ENCODE peak calls at places on chromosome 1, in eight cellular contexts. Z is ovary, N is transverse colon, J is esophagus squamous epithelium, W is stomach, Y is body of pancreas, P is uterus, T is heart left ventricle. H is an unnamed sample.

GRCh38 chr1:194252189-194252588 is 1065.8 kb upstream of the B3GALT2 start:
- DNase-seq in P (no peak), Y (no peak), W (no peak), T (no peak), Z (no peak), N (no peak), J (no peak), H (no peak)

GRCh38 chr1:109926662-109927300 is 16.1 kb downstream of the CSF1 start:
- DNase-seq in P (no peak), N (no peak), J (no peak), T (peak), W (peak), Y (no peak), Z (no peak), H (no peak)

GRCh38 chr1:245585252-245585959 is 430.6 kb downstream of the KIF26B start:
- DNase-seq in T (no peak), N (no peak), P (no peak), Z (no peak), J (no peak), Y (no peak), W (no peak), H (no peak)

GRCh38 chr1:3349161-3349967 is 105.1 kb upstream of the ARHGEF16 start:
- DNase-seq in Y (no peak), J (no peak), T (peak), Z (no peak), N (no peak), P (no peak), W (peak), H (no peak)

GRCh38 chr1:60535713-60536112 is 462.1 kb upstream of the C1orf87 start:
- DNase-seq in W (no peak), T (no peak), P (no peak), Y (no peak), J (no peak), Z (no peak), N (no peak), H (no peak)

GRCh38 chr1:92411511-92411910 is 75.2 kb downstream of the GFI1 start:
- DNase-seq in Y (no peak), W (no peak), P (no peak), Z (no peak), T (no peak), N (peak), J (no peak), H (no peak)

GRCh38 chr1:225631041-225631663 is 21.8 kb downstream of the ENAH start:
- DNase-seq in P (no peak), N (no peak), W (no peak), T (no peak), J (no peak), Y (no peak), Z (no peak), H (no peak)

GRCh38 chr1:231139659-231140650 is 21.9 kb upstream of the TRIM67 start:
- DNase-seq in W (no peak), J (no peak), Y (peak), P (no peak), N (no peak), T (no peak), Z (no peak), H (no peak)

GRCh38 chr1:244256086-244256485 is 195.6 kb downstream of the ADSS2 start:
- DNase-seq in N (no peak), J (no peak), W (no peak), Y (no peak), Z (no peak), P (no peak), T (no peak), H (no peak)

GRCh38 chr1:43493661-43494450 is 36.8 kb upstream of the PTPRF start:
- DNase-seq in J (no peak), Z (no peak), Y (no peak), T (no peak), W (no peak), N (no peak), P (no peak), H (no peak)

GRCh38 chr1:80272495-80272894 is 1266.0 kb upstream of the ADGRL4 start:
- DNase-seq in J (no peak), Z (no peak), Y (no peak), P (no peak), W (no peak), T (no peak), N (no peak), H (no peak)

GRCh38 chr1:186059311-186059710 is 315.7 kb downstream of the TPR start:
- DNase-seq in N (no peak), Y (peak), W (no peak), J (no peak), Z (no peak), P (no peak), T (no peak), H (no peak)

GRCh38 chr1:184524248-184524647 is 137.4 kb downstream of the C1orf21 start:
- DNase-seq in N (no peak), Y (no peak), P (no peak), J (no peak), W (no peak), Z (no peak), T (no peak), H (no peak)

GRCh38 chr1:51750729-51751128 is 127.8 kb downstream of the NRDC start:
- DNase-seq in W (no peak), J (no peak), Y (no peak), Z (no peak), P (no peak), N (no peak), T (no peak), H (no peak)

GRCh38 chr1:44590475-44590874 is 83.8 kb downstream of the TMEM53 start:
- DNase-seq in Y (no peak), J (no peak), W (no peak), T (no peak), Z (no peak), P (no peak), N (no peak), H (no peak)

GRCh38 chr1:146034976-146035469 is 13.5 kb upstream of the HJV start:
- DNase-seq in W (no peak), J (no peak), P (no peak), Y (no peak), Z (no peak), T (no peak), N (no peak), H (no peak)

GRCh38 chr1:226002667-226003501 is 3.7 kb upstream of the SDE2 start:
- DNase-seq in N (peak), W (peak), J (no peak), T (peak), P (no peak), Y (peak), Z (no peak), H (peak)

GRCh38 chr1:232893481-232894313 is 56.7 kb upstream of the NTPCR start:
- DNase-seq in Y (no peak), N (no peak), J (no peak), W (no peak), T (no peak), Z (no peak), P (no peak), H (no peak)

GRCh38 chr1:63861055-63861691 is 87.4 kb downstream of the ROR1 start:
- DNase-seq in T (no peak), J (no peak), N (no peak), Y (no peak), P (no peak), W (no peak), Z (no peak), H (no peak)

GRCh38 chr1:198128528-198128927 is 28.3 kb upstream of the NEK7 start:
- DNase-seq in J (no peak), P (no peak), W (no peak), Z (no peak), Y (no peak), T (no peak), N (no peak), H (no peak)

GRCh38 chr1:16988210-16988609 is 7.8 kb upstream of the MFAP2 start:
- DNase-seq in W (no peak), J (no peak), Y (no peak), N (no peak), T (no peak), Z (no peak), P (no peak), H (no peak)

GRCh38 chr1:35049116-35049515 is 17.4 kb upstream of the ZMYM6 start:
- DNase-seq in Z (no peak), Y (no peak), W (no peak), P (no peak), J (no peak), N (no peak), T (no peak), H (no peak)

GRCh38 chr1:183635112-183635605 is 424 bp downstream of the ARPC5 start:
- DNase-seq in Z (peak), P (no peak), N (peak), J (no peak), Y (peak), W (peak), T (peak), H (peak)

GRCh38 chr1:202056644-202057334 is 46.4 kb downstream of the ELF3 start:
- DNase-seq in J (no peak), T (peak), N (peak), P (no peak), Z (no peak), Y (peak), W (peak), H (no peak)

DNA sequence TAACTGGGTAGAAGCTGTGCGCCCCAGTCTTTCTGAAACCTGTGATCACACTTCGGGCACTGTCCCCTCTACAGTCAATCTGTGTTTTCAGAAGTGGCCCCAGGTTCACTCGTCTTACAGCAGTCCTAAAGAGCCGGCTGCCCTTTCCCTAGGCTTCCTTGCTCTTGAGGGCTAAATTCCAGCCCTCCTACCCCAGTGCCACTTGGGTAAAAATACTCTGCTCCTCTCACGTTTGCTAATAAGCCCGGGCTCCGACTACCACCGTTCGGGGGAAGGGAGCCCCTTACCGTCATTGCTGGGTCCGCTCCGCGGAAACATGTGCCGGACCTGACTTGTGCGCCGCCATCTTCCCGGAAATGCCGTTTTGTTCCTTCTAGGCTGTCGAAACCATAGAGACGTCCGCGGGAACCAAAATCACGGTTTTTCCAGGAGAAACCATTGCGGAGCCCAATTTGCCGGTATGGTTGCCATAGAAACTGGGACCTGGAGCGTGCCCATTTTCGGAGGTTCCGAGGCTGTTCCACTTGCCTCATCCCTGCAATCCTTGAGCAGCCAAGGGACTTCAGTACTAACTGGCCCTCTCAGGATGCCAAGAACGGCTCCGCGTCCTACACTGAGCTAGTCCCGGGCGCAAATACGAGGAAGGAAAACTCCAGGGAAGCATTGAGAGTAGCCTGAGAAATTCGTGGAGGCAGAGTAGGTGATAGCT is at the start of gene GPATCH4:
- DNase-seq in P (peak), Y (peak), Z (peak), J (no peak), N (peak), W (peak), T (peak), H (peak)
- TF ChIP-seq POLR2A in P (no peak), Y (no peak), Z (no peak), J (no peak), N (peak), W (no peak), T (peak), H (peak)

GRCh38 chr1:214438530-214438929 is 112.9 kb downstream of the PTPN14 start:
- DNase-seq in Y (no peak), P (no peak), Z (no peak), W (no peak), N (no peak), J (no peak), T (no peak), H (peak)

GRCh38 chr1:214440219-214440965 is 111.0 kb downstream of the PTPN14 start:
- DNase-seq in P (no peak), W (no peak), Z (no peak), T (no peak), Y (no peak), N (no peak), J (no peak), H (peak)

GRCh38 chr1:214441119-214441518 is 110.3 kb downstream of the PTPN14 start:
- DNase-seq in Y (no peak), W (no peak), J (no peak), N (no peak), P (no peak), T (no peak), Z (no peak), H (no peak)

GRCh38 chr1:214438059-214438458 is 113.3 kb downstream of the PTPN14 start:
- DNase-seq in Z (peak), J (no peak), P (no peak), N (no peak), W (no peak), Y (no peak), T (peak), H (no peak)

GRCh38 chr1:214439352-214440119 is 111.9 kb downstream of the PTPN14 start:
- DNase-seq in T (peak), N (peak), J (no peak), Z (peak), Y (peak), W (peak), P (peak), H (peak)
- TF ChIP-seq POLR2A in T (no peak), N (no peak), J (no peak), Z (no peak), Y (no peak), W (no peak), P (no peak), H (no peak)

GRCh38 chr1:119379117-119379516 is 10.5 kb downstream of the HAO2 start:
- DNase-seq in W (no peak), N (no peak), Y (no peak), J (no peak), T (no peak), P (no peak), Z (no peak), H (no peak)
- TF ChIP-seq POLR2A in W (no peak), N (no peak), Y (no peak), J (no peak), T (no peak), P (no peak), Z (no peak), H (no peak)

GRCh38 chr1:65420590-65421340 is at the start of the genes LEPR and LEPROT:
- DNase-seq in N (no peak), P (no peak), Y (no peak), W (no peak), J (no peak), T (no peak), Z (no peak), H (no peak)
- TF ChIP-seq POLR2A in N (peak), P (peak), Y (peak), W (peak), J (peak), T (peak), Z (peak), H (peak)